ENCODE peak calls at places on chromosomes 11 and 22, in six cellular contexts. T is stomach, A is IMR-90, P is GM12878, O is lower lobe of right lung, Z is GM23338. K is an unnamed sample.

GRCh38 chr11:7515544-7515943 is 1.7 kb downstream of the PPFIBP2 start:
- DNase-seq in T (no peak), A (no peak), P (no peak), O (no peak), Z (no peak), K (no peak)

GRCh38 chr11:60334005-60334620 is 7.1 kb downstream of the MS4A6E start:
- DNase-seq in T (peak; percentile 71), A (peak; percentile 13), P (no peak), O (peak; percentile 49), Z (peak; percentile 84), K (peak; percentile 30)

GRCh38 chr11:10122337-10123197 is 171.5 kb downstream of the SBF2 start:
- DNase-seq in T (no peak), A (peak; percentile 57), P (no peak), O (no peak), Z (peak; percentile 5), K (no peak)

GRCh38 chr11:79185351-79185750 is 255.5 kb downstream of the TENM4 start:
- DNase-seq in T (peak; percentile 44), A (no peak), P (no peak), O (no peak), Z (no peak), K (no peak)

GRCh38 chr11:135027461-135027860 is 615.4 kb upstream of the B3GAT1 start:
- DNase-seq in T (peak; percentile 35), A (peak; percentile 31), P (no peak), O (no peak), Z (peak; percentile 89), K (no peak)

GRCh38 chr11:45853616-45854219 is 6.4 kb downstream of the CRY2 start:
- DNase-seq in T (no peak), A (no peak), P (no peak), O (no peak), Z (no peak), K (no peak)

GRCh38 chr11:60863550-60864521 is 3.5 kb upstream of the ZP1 start:
- DNase-seq in T (no peak), A (no peak), P (no peak), O (peak; percentile 20), Z (no peak), K (no peak)

GRCh38 chr22:49344196-49344595 is 483.5 kb downstream of the BRD1 start:
- DNase-seq in T (no peak), A (no peak), P (no peak), O (no peak), Z (no peak), K (no peak)

GRCh38 chr22:38239101-38239761 is 33.6 kb downstream of the TMEM184B start:
- DNase-seq in T (no peak), A (peak; percentile 98), P (no peak), O (no peak), Z (no peak), K (no peak)

GRCh38 chr11:69493931-69494821 is 12.7 kb downstream of the LINC01488 start:
- DNase-seq in T (no peak), A (no peak), P (no peak), O (peak; percentile 43), Z (no peak), K (peak; percentile 35)

GRCh38 chr11:108278546-108278945 is 55.7 kb downstream of the ATM start:
- DNase-seq in T (no peak), A (peak; percentile 2), P (no peak), O (no peak), Z (peak; percentile 12), K (peak; percentile 25)

GRCh38 chr11:121463689-121464335 is 11.0 kb upstream of the SORL1-AS1 start:
- DNase-seq in T (no peak), A (no peak), P (no peak), O (no peak), Z (no peak), K (no peak)
- H3K4me1 ChIP-seq in T (peaks cover 25% of the 10 kb centered on the region), A (peaks cover 17% of the 10 kb centered on the region), P (peaks cover 91% of the 10 kb centered on the region), O (peaks cover 41% of the 10 kb centered on the region), Z (peaks cover 90% of the 10 kb centered on the region), K (peaks cover 26% of the 10 kb centered on the region)

DNA sequence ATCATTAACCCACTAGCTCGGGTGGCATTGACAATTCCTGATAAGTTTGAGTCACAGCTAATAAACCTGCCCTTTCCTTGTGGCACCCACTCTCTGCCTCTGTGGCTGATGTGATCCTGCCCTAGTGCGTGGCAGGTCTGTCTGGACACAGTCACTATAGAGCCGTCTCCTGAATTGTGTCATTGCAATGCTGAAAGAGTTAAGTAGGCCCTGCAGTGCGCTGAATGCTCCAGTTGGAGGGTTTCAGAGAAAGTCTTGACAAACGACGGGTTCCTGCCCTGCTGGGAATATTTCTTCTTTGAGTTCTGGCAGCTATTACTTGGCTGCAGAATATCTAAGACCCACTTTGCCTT is 19.5 kb upstream of the C11orf96 start:
- DNase-seq in T (no peak), A (no peak), P (no peak), O (no peak), Z (no peak), K (no peak)
- TF ChIP-seq CTCF in T (no peak), A (no peak), P (no peak), O (no peak), Z (no peak), K (no peak)

DNA sequence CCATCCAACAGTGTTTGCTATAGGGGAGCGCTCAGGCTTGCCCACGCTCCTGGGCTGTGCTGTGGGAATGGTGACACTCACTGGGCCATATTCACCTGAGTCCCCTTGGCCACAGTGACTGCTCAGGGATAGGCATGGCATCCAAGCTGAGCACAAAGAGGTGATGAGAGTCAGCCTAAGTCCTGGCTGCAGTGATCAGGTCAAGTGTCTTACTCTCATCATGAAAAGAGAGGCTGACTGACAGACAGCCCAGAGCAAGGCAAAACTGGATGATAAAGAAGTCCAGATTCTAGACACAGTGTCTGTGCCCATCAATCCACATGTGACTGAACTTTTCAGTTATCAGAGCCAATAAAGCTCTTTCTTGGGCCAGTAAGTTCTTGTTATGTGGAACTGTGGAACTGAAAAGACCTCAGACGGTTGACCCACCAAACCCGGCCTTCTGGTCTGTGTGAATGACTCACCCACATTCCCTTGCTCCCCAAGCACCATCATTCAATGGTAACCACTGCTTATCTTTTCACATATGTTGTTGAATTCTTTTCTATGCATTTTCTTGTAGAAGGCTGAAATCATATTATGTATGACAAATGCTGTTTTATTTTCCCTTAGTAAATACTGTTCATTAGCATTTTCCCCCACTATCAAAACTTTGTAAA is 43.2 kb upstream of the YPEL1 start:
- DNase-seq in T (peak; percentile 17), A (peak; percentile 90), P (no peak), O (no peak), Z (no peak), K (no peak)
- H3K27ac ChIP-seq in T (no peak overlapping the region), A (peak overlapping the region; percentile 26), P (no peak overlapping the region), O (no peak overlapping the region), Z (no peak overlapping the region), K (no peak overlapping the region)

DNA sequence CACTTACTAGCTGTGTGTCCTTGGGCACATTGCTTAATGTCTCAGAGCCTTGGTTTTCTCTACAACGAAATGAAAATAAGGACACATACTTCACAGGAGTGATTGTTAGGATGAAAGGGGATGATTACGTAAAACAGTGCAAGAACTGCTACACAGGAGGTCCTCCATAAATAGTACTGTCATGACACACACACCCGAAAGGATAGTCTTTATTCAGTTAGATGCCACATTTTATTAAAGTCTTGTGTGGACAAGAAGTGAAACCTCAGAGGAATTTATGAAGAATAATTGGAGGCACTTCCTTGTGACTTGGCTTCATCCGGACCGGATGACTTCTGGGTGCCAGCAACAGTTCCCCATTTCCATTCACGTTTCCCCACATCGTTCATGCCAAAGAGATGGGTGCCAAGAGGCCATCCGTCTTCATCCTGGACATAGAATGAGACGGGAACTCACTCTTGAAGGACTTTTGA is 67.4 kb upstream of the ATXN10 start:
- DNase-seq in T (no peak), A (peak; percentile 48), P (no peak), O (peak; percentile 34), Z (no peak), K (no peak)
- H3K4me1 ChIP-seq in T (no peaks in the 10 kb centered on the region), A (peaks cover 5% of the 10 kb centered on the region), P (no peaks in the 10 kb centered on the region), O (no peaks in the 10 kb centered on the region), Z (no peaks in the 10 kb centered on the region), K (no peaks in the 10 kb centered on the region)

K was measured in heart left ventricle.